ENCODE peak calls at places on chromosomes 16 and 17, in nine cellular contexts. H is A549, T is HFF-Myc, Q is lower leg skin, C is uterus, U is GM23338, M is OCI-LY7, Y is tibial nerve, K is epithelial cell of esophagus. E is an unnamed sample.

GRCh38 chr17:80999224-81000088 is 7.8 kb downstream of the CHMP6 start:
- DNase-seq in H (no peak), T (no peak), Q (no peak), C (no peak), U (no peak), M (no peak), Y (no peak), K (no peak), E (no peak)

GRCh38 chr17:40596261-40596919 is 31.1 kb upstream of the CCR7 start:
- DNase-seq in H (peak), T (peak), Q (no peak), C (no peak), U (peak), M (peak), Y (no peak), K (no peak), E (no peak)

GRCh38 chr17:57463103-57463885 is 207.0 kb downstream of the MSI2 start:
- DNase-seq in H (peak), T (no peak), Q (no peak), C (no peak), U (no peak), M (no peak), Y (no peak), K (peak), E (peak)

GRCh38 chr16:2467301-2468141 is 3.6 kb upstream of the NTN3 start:
- DNase-seq in H (peak), T (no peak), Q (peak), C (peak), U (peak), M (peak), Y (peak), K (peak), E (no peak)

GRCh38 chr17:8124350-8125195 is 667 bp upstream of the HES7 start:
- DNase-seq in H (no peak), T (no peak), Q (no peak), C (no peak), U (no peak), M (peak), Y (no peak), K (peak), E (no peak)

GRCh38 chr17:64009571-64010402 is 10.6 kb downstream of the ICAM2 start:
- DNase-seq in H (no peak), T (no peak), Q (no peak), C (no peak), U (no peak), M (no peak), Y (no peak), K (peak), E (no peak)

GRCh38 chr17:61179316-61179715 is 220.3 kb upstream of the TBX2 start:
- DNase-seq in H (no peak), T (no peak), Q (no peak), C (no peak), U (no peak), M (no peak), Y (no peak), K (no peak), E (no peak)

GRCh38 chr17:45052052-45052772 is 780 bp upstream of the DCAKD start:
- DNase-seq in H (no peak), T (no peak), Q (no peak), C (peak), U (peak), M (peak), Y (no peak), K (peak), E (no peak)

GRCh38 chr16:22789281-22789945 is 24.5 kb upstream of the HS3ST2 start:
- DNase-seq in H (no peak), T (no peak), Q (no peak), C (no peak), U (no peak), M (no peak), Y (no peak), K (peak), E (no peak)

GRCh38 chr16:76335187-76335974 is 58.2 kb downstream of the CNTNAP4 start:
- DNase-seq in H (no peak), T (no peak), Q (no peak), C (no peak), U (no peak), M (no peak), Y (no peak), K (peak), E (no peak)

GRCh38 chr16:72797606-72798005 is 250.3 kb downstream of the ZFHX3 start:
- DNase-seq in H (no peak), T (no peak), Q (no peak), C (no peak), U (no peak), M (no peak), Y (no peak), K (no peak), E (no peak)

GRCh38 chr17:59829217-59830006 is 63.3 kb downstream of the TUBD1 start:
- DNase-seq in H (peak), T (peak), Q (no peak), C (no peak), U (no peak), M (peak), Y (no peak), K (peak), E (peak)

GRCh38 chr16:1066584-1067172 is 5.9 kb upstream of the SSTR5 start:
- DNase-seq in H (no peak), T (no peak), Q (no peak), C (no peak), U (no peak), M (no peak), Y (no peak), K (no peak), E (no peak)

GRCh38 chr17:80337195-80337895 is 76.7 kb downstream of the RNF213 start:
- DNase-seq in H (no peak), T (no peak), Q (no peak), C (no peak), U (no peak), M (no peak), Y (no peak), K (no peak), E (no peak)

GRCh38 chr16:85615014-85615851 is 2.1 kb downstream of the GSE1 start:
- DNase-seq in H (peak), T (no peak), Q (peak), C (no peak), U (peak), M (no peak), Y (no peak), K (peak), E (no peak)

GRCh38 chr17:18378205-18378505 is 577 bp downstream of the EVPLL start:
- DNase-seq in H (no peak), T (no peak), Q (no peak), C (no peak), U (no peak), M (no peak), Y (no peak), K (no peak), E (no peak)

GRCh38 chr16:59684911-59685310 is 950.8 kb upstream of the GOT2 start:
- DNase-seq in H (no peak), T (no peak), Q (no peak), C (no peak), U (no peak), M (no peak), Y (no peak), K (peak), E (no peak)

GRCh38 chr17:55273579-55274370 is 9.0 kb downstream of the HLF start:
- DNase-seq in H (no peak), T (no peak), Q (no peak), C (peak), U (peak), M (no peak), Y (no peak), K (peak), E (peak)

GRCh38 chr17:73340093-73340596 is 28.3 kb upstream of the CDC42EP4 start:
- DNase-seq in H (peak), T (peak), Q (peak), C (peak), U (no peak), M (no peak), Y (no peak), K (peak), E (peak)

GRCh38 chr17:60941028-60941427 is 263.4 kb downstream of the BCAS3 start:
- DNase-seq in H (no peak), T (peak), Q (peak), C (peak), U (peak), M (no peak), Y (peak), K (peak), E (no peak)

GRCh38 chr17:63304704-63305261 is 141.3 kb downstream of the CYB561 start:
- DNase-seq in H (no peak), T (no peak), Q (no peak), C (no peak), U (no peak), M (no peak), Y (no peak), K (no peak), E (no peak)

GRCh38 chr16:12017583-12017982 is 41.0 kb downstream of the SNX29 start:
- DNase-seq in H (no peak), T (no peak), Q (no peak), C (no peak), U (no peak), M (no peak), Y (no peak), K (no peak), E (no peak)

GRCh38 chr17:1871743-1872142 is 41.9 kb downstream of the RPA1 start:
- DNase-seq in H (no peak), T (no peak), Q (no peak), C (no peak), U (no peak), M (no peak), Y (no peak), K (no peak), E (no peak)

GRCh38 chr16:16028311-16028999 is 79.0 kb downstream of the ABCC1 start:
- DNase-seq in H (no peak), T (no peak), Q (no peak), C (no peak), U (no peak), M (no peak), Y (no peak), K (no peak), E (no peak)

GRCh38 chr17:76014925-76015261 is 12.2 kb downstream of the EVPL start:
- DNase-seq in H (no peak), T (no peak), Q (no peak), C (no peak), U (no peak), M (no peak), Y (no peak), K (no peak), E (no peak)

GRCh38 chr17:74543891-74544760 is 1.8 kb downstream of the CD300C start:
- DNase-seq in H (no peak), T (no peak), Q (no peak), C (no peak), U (no peak), M (no peak), Y (no peak), K (no peak), E (no peak)

GRCh38 chr17:40074175-40074512 is 11.4 kb downstream of the THRA start:
- DNase-seq in H (no peak), T (no peak), Q (no peak), C (no peak), U (no peak), M (no peak), Y (no peak), K (no peak), E (no peak)

GRCh38 chr16:15440852-15441251 is 6.5 kb downstream of the BMERB1 start:
- DNase-seq in H (peak), T (no peak), Q (no peak), C (no peak), U (no peak), M (no peak), Y (no peak), K (peak), E (no peak)

GRCh38 chr16:46920402-46921068 is 36.4 kb downstream of the GPT2 start:
- DNase-seq in H (no peak), T (no peak), Q (no peak), C (no peak), U (no peak), M (no peak), Y (no peak), K (peak), E (no peak)

GRCh38 chr17:75277664-75278071 is 6.6 kb upstream of the MIF4GD start:
- DNase-seq in H (no peak), T (peak), Q (no peak), C (no peak), U (no peak), M (no peak), Y (no peak), K (peak), E (no peak)

GRCh38 chr17:76079577-76080206 is 710 bp downstream of the ZACN start:
- DNase-seq in H (no peak), T (no peak), Q (no peak), C (no peak), U (peak), M (peak), Y (no peak), K (no peak), E (no peak)

GRCh38 chr17:13477180-13477611 is 124.5 kb downstream of the HS3ST3A1 start:
- DNase-seq in H (no peak), T (peak), Q (no peak), C (no peak), U (no peak), M (no peak), Y (no peak), K (no peak), E (no peak)

GRCh38 chr17:72143245-72143644 is 22.4 kb downstream of the SOX9 start:
- DNase-seq in H (no peak), T (no peak), Q (no peak), C (no peak), U (no peak), M (no peak), Y (no peak), K (no peak), E (no peak)

GRCh38 chr16:5415123-5415522 is 317.5 kb upstream of the EEF2KMT start:
- DNase-seq in H (no peak), T (no peak), Q (no peak), C (no peak), U (peak), M (no peak), Y (no peak), K (no peak), E (no peak)

GRCh38 chr17:37476431-37477130 is 13.1 kb upstream of the DUSP14 start:
- DNase-seq in H (no peak), T (no peak), Q (peak), C (no peak), U (no peak), M (no peak), Y (no peak), K (peak), E (no peak)

GRCh38 chr17:74773871-74774286 is 2.3 kb downstream of the NAT9 start:
- DNase-seq in H (no peak), T (no peak), Q (no peak), C (no peak), U (no peak), M (no peak), Y (no peak), K (no peak), E (no peak)

GRCh38 chr16:14283786-14284185 is 212.7 kb downstream of the MRTFB start:
- DNase-seq in H (no peak), T (no peak), Q (no peak), C (no peak), U (peak), M (no peak), Y (no peak), K (no peak), E (no peak)

GRCh38 chr17:47225911-47226688 is 17.0 kb downstream of the MYL4 start:
- DNase-seq in H (no peak), T (no peak), Q (no peak), C (no peak), U (no peak), M (no peak), Y (no peak), K (no peak), E (no peak)
- H3K4me3 ChIP-seq in H (no peak), T (no peak), Q (no peak), C (no peak), U (no peak), M (no peak), Y (no peak), K (no peak), E (no peak)

GRCh38 chr16:35431829-35432663 is 1972.6 kb downstream of the TP53TG3F start:
- DNase-seq in H (no peak), T (no peak), Q (no peak), C (no peak), U (peak), M (peak), Y (no peak), K (peak), E (no peak)
- TF ChIP-seq CTCF in H (no peak), T (peak), Q (no peak), C (no peak), U (peak), M (peak), Y (peak), K (peak), E (peak)

DNA sequence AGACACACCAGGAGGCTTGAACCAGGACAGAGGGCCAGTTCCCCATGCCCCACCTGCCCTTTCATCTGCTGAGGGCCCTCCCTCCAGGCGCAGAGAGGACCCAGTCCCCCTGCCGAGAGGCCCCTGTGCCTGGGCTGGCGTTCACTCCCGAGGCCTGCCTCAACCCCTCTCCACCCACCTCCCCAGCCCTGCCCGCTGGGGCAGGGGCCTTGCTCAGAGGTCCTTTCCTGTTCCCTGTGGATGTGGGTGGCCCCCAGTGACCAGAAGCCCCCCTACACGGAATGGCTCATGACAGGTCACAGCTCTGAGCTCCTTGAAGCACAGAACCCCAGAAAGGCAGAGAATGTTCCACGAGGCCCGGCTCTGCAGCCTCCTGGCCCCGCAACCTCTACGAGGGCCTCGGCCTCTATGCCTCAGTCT is 6.7 kb downstream of the TMC6 start:
- DNase-seq in H (no peak), T (no peak), Q (no peak), C (no peak), U (no peak), M (no peak), Y (no peak), K (no peak), E (no peak)
- H3K4me3 ChIP-seq in H (no peak), T (no peak), Q (no peak), C (no peak), U (no peak), M (peak), Y (no peak), K (no peak), E (no peak)

GRCh38 chr16:66026211-66026610 is 340.3 kb upstream of the CDH5 start:
- DNase-seq in H (no peak), T (no peak), Q (no peak), C (no peak), U (peak), M (no peak), Y (no peak), K (peak), E (no peak)
- TF ChIP-seq CTCF in H (no peak), T (peak), Q (no peak), C (no peak), U (peak), M (peak), Y (no peak), K (peak), E (no peak)

GRCh38 chr17:47669060-47669459 is 19.3 kb downstream of the KPNB1 start:
- DNase-seq in H (no peak), T (no peak), Q (no peak), C (no peak), U (no peak), M (no peak), Y (no peak), K (no peak), E (no peak)

GRCh38 chr17:47670064-47670463 is 20.3 kb downstream of the KPNB1 start:
- DNase-seq in H (no peak), T (no peak), Q (no peak), C (no peak), U (no peak), M (no peak), Y (no peak), K (no peak), E (no peak)

GRCh38 chr17:47665655-47666054 is 15.9 kb downstream of the KPNB1 start:
- DNase-seq in H (no peak), T (no peak), Q (no peak), C (no peak), U (no peak), M (no peak), Y (no peak), K (peak), E (no peak)

GRCh38 chr17:47660064-47660492 is 10.4 kb downstream of the KPNB1 start:
- DNase-seq in H (no peak), T (no peak), Q (no peak), C (no peak), U (no peak), M (peak), Y (no peak), K (no peak), E (no peak)

GRCh38 chr17:47663997-47664941 is 14.6 kb downstream of the KPNB1 start:
- DNase-seq in H (peak), T (peak), Q (peak), C (peak), U (peak), M (peak), Y (no peak), K (peak), E (no peak)
- H3K4me3 ChIP-seq in H (no peak), T (no peak), Q (no peak), C (no peak), U (no peak), M (peak), Y (no peak), K (no peak), E (no peak)

DNA sequence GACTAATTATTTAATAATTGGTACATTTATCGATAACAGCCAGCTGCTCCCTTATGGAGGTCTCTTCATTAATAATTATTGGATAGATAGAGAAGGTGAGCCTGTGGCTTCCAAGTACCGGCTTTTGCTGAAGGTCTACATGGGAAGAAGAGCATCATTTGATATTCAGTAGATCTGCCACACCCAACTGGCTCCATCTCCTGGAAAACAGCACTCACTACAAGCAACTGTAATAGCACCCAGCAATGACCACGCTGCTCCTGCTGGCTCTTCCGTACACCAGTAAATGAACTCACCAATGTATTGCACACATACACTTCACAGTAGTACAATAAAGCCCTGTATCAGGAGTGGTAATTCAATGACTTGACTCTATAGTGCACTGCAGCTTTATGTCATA is 19.5 kb downstream of the MARVELD3 start:
- DNase-seq in H (peak), T (no peak), Q (no peak), C (no peak), U (peak), M (peak), Y (no peak), K (peak), E (no peak)
- TF ChIP-seq CTCF in H (peak), T (peak), Q (no peak), C (no peak), U (peak), M (peak), Y (peak), K (peak), E (peak)

GRCh38 chr17:78377858-78378224 is 608 bp upstream of the PGS1 start:
- DNase-seq in H (no peak), T (no peak), Q (no peak), C (no peak), U (no peak), M (no peak), Y (no peak), K (no peak), E (no peak)

GRCh38 chr17:78374631-78375274 is 3.7 kb upstream of the PGS1 start:
- DNase-seq in H (no peak), T (no peak), Q (no peak), C (no peak), U (peak), M (no peak), Y (no peak), K (peak), E (no peak)

GRCh38 chr17:78374189-78374588 is 4.3 kb upstream of the PGS1 start:
- DNase-seq in H (no peak), T (no peak), Q (no peak), C (no peak), U (no peak), M (no peak), Y (no peak), K (peak), E (no peak)

GRCh38 chr17:78376161-78376560 is 2.3 kb upstream of the PGS1 start:
- DNase-seq in H (no peak), T (no peak), Q (no peak), C (no peak), U (no peak), M (no peak), Y (no peak), K (no peak), E (no peak)

DNA sequence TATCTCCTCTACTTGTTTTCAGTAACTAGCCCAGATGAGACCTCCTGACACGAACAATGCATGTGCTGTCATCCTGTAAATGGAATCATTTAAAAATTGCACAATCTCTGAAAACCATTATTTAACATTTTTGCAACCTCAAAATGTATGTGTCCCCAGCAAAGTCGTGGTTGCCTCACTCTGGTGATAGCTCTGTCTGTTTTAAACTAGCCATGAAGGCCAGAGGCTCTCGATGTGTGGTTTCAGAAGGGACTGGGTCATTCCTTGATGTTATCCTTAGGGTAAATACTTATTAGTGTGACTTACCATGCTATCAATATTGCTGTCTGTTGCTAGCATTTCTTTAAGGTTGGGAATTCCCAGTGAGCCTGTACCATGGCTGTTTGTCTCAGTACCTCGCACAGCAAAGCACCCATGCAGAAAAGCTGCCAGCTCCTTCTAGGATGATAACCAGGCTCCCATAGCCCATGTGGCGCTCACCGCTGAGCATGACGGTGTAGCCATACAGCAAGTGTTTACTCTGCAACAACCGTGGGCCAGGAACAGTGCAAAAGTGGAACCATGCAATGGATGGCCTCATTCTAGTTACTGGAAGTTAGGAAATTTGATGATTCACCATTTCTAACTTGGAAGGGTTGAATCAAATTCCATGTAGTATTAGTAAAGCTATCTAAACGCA is 2.9 kb upstream of the PGS1 start:
- DNase-seq in H (no peak), T (no peak), Q (no peak), C (no peak), U (no peak), M (no peak), Y (no peak), K (peak), E (peak)
- H3K4me3 ChIP-seq in H (no peak), T (no peak), Q (no peak), C (no peak), U (peak), M (no peak), Y (no peak), K (no peak), E (no peak)